ENCODE peak calls at places on chromosome 1, in five cellular contexts. V, Z, W, U and D are unnamed samples.
A peak's percentile ranks its signal among the peaks of the same experiment; 100 is the strongest.

GRCh38 chr1:54121482-54122130 is 31.2 kb downstream of the CDCP2 start:
- DNase-seq in W (no peak), Z (peak; percentile 65), U (peak; percentile 86), V (peak; percentile 81), D (peak; percentile 86)

GRCh38 chr1:36081926-36082485 is 1.9 kb upstream of the TEKT2 start:
- DNase-seq in U (no peak), Z (no peak), W (no peak), V (no peak), D (no peak)

GRCh38 chr1:5972198-5972520 is 20.1 kb downstream of the NPHP4 start:
- DNase-seq in U (no peak), W (no peak), V (no peak), Z (no peak), D (no peak)

GRCh38 chr1:156598731-156599432 is 2.4 kb downstream of the GPATCH4 start:
- DNase-seq in W (no peak), U (no peak), Z (no peak), V (no peak), D (no peak)

GRCh38 chr1:241533375-241534115 is 1.4 kb downstream of the KMO start:
- DNase-seq in U (no peak), V (no peak), Z (no peak), W (no peak), D (no peak)

GRCh38 chr1:220786337-220787068 is at the start of gene MTARC1:
- DNase-seq in U (no peak), V (no peak), Z (peak; percentile 51), W (peak; percentile 26), D (peak; percentile 86)

GRCh38 chr1:26297791-26298124 is 8.7 kb downstream of the UBXN11 start:
- DNase-seq in U (no peak), V (no peak), W (no peak), Z (no peak), D (no peak)

GRCh38 chr1:230376296-230376695 is 49.8 kb downstream of the PGBD5 start:
- DNase-seq in Z (no peak), U (no peak), W (no peak), V (no peak), D (no peak)

GRCh38 chr1:33098371-33098770 is 17.4 kb downstream of the AZIN2 start:
- DNase-seq in W (peak; percentile 83), V (no peak), Z (peak; percentile 52), U (no peak), D (no peak)

GRCh38 chr1:241462371-241462770 is 57.2 kb downstream of the FH start:
- DNase-seq in W (no peak), Z (no peak), U (no peak), V (no peak), D (no peak)